ENCODE peak calls at places on chromosomes 16 and 17, in six cellular contexts. U, D, Q, Y, V and A are unnamed samples.

GRCh38 chr16:10256855-10257641 is 74.8 kb upstream of the GRIN2A start:
- DNase-seq in D (no peak), U (peak), Y (peak), V (peak), Q (peak), A (no peak)

GRCh38 chr16:67129422-67129821 is 19.7 kb downstream of the PHAF1 start:
- DNase-seq in D (no peak), Y (no peak), V (no peak), Q (no peak), U (no peak), A (no peak)

GRCh38 chr17:4040784-4041183 is 76.5 kb upstream of the ATP2A3 start:
- DNase-seq in V (no peak), Y (no peak), U (no peak), D (no peak), Q (no peak), A (no peak)

GRCh38 chr16:22887445-22887844 is 73.5 kb downstream of the HS3ST2 start:
- DNase-seq in U (no peak), Y (no peak), D (no peak), Q (no peak), V (no peak), A (no peak)

GRCh38 chr16:13041646-13042045 is 140.2 kb downstream of the SHISA9 start:
- DNase-seq in V (no peak), D (no peak), Q (no peak), Y (no peak), U (no peak), A (no peak)

GRCh38 chr17:77429985-77430752 is 289.4 kb downstream of the SEC14L1 start:
- DNase-seq in Q (peak), V (peak), Y (peak), D (peak), U (peak), A (peak)

GRCh38 chr16:10523025-10523424 is 57.4 kb downstream of the EMP2 start:
- DNase-seq in Q (no peak), U (no peak), Y (no peak), D (no peak), V (no peak), A (no peak)

GRCh38 chr17:76697702-76698465 is 12.9 kb downstream of the MXRA7 start:
- DNase-seq in D (no peak), U (no peak), Q (no peak), Y (no peak), V (no peak), A (no peak)

GRCh38 chr17:63445065-63445464 is 1.0 kb downstream of the CYB561 start:
- DNase-seq in Y (no peak), Q (no peak), D (no peak), V (no peak), U (no peak), A (no peak)

GRCh38 chr16:89919535-89920406 is 1.1 kb downstream of the MC1R start:
- DNase-seq in V (no peak), Y (no peak), Q (no peak), U (no peak), D (no peak), A (no peak)

GRCh38 chr17:27438631-27439030 is 17.6 kb upstream of the KSR1 start:
- DNase-seq in D (no peak), U (no peak), V (no peak), Q (no peak), Y (no peak), A (no peak)

GRCh38 chr16:31350275-31351005 is 4.5 kb upstream of the ITGAX start:
- DNase-seq in V (no peak), D (no peak), Y (no peak), Q (no peak), U (no peak), A (no peak)

GRCh38 chr16:78893340-78893739 is 707.2 kb downstream of the MAF start:
- DNase-seq in Y (no peak), V (no peak), Q (no peak), D (no peak), U (no peak), A (no peak)

GRCh38 chr16:14007460-14007859 is 63.7 kb upstream of the MRTFB start:
- DNase-seq in V (no peak), Y (no peak), D (no peak), Q (no peak), U (no peak), A (no peak)

GRCh38 chr17:2195729-2196128 is 107.9 kb downstream of the SMG6 start:
- DNase-seq in Q (no peak), Y (no peak), U (no peak), D (no peak), V (no peak), A (no peak)

GRCh38 chr16:15754821-15755534 is 101.8 kb downstream of the MYH11 start:
- DNase-seq in V (no peak), D (no peak), U (no peak), Y (no peak), Q (no peak), A (no peak)

GRCh38 chr17:35740997-35741931 is 9.8 kb downstream of the RASL10B start:
- DNase-seq in Y (no peak), U (no peak), Q (no peak), D (no peak), V (no peak), A (no peak)

GRCh38 chr17:64163468-64163867 is 33.5 kb upstream of the ERN1 start:
- DNase-seq in Q (no peak), U (no peak), D (no peak), V (no peak), Y (no peak), A (no peak)

GRCh38 chr16:70553645-70554044 is 30.0 kb downstream of the SF3B3 start:
- DNase-seq in Y (no peak), V (no peak), U (no peak), Q (no peak), D (no peak), A (no peak)

GRCh38 chr17:21378553-21378952 is 2.4 kb downstream of the KCNJ12 start:
- DNase-seq in U (no peak), Y (no peak), V (no peak), Q (no peak), D (no peak), A (no peak)

GRCh38 chr17:40346768-40347154 is 17.8 kb downstream of the GJD3 start:
- DNase-seq in Q (peak), U (no peak), Y (no peak), D (no peak), V (no peak), A (no peak)

GRCh38 chr17:69764137-69764536 is 310.9 kb upstream of the KCNJ16 start:
- DNase-seq in U (no peak), D (no peak), Y (no peak), Q (no peak), V (no peak), A (no peak)

GRCh38 chr17:8075081-8075480 is 12.4 kb downstream of the ALOX12B start:
- DNase-seq in Q (no peak), V (no peak), U (no peak), D (no peak), Y (no peak), A (no peak)

GRCh38 chr17:45404870-45405249 is 27.8 kb downstream of the ARHGAP27 start:
- DNase-seq in Q (no peak), Y (no peak), V (no peak), U (no peak), D (no peak), A (no peak)

GRCh38 chr16:26816885-26817571 is 249.7 kb upstream of the C16orf82 start:
- DNase-seq in D (no peak), V (no peak), U (no peak), Y (no peak), Q (no peak), A (no peak)

GRCh38 chr16:75266738-75267630 is 15.6 kb upstream of the BCAR1 start:
- DNase-seq in U (no peak), D (no peak), Q (no peak), Y (no peak), V (no peak), A (no peak)

GRCh38 chr17:47192549-47192948 is 3.5 kb upstream of the CDC27 start:
- DNase-seq in Y (no peak), U (no peak), V (no peak), Q (no peak), D (no peak), A (no peak)